ENCODE peak calls at places on chromosome 6, in five cellular contexts. One of them, this sample, is unnamed.

GRCh38 chr6:136051140-136051775 is 198.9 kb downstream of the MTFR2 start:
- DNase-seq in GM12878: no peak
- DNase-seq in HepG2: no peak
- DNase-seq in SK-N-SH: no peak
- DNase-seq in HEK293T: no peak
- DNase-seq in this sample: no peak

GRCh38 chr6:24357336-24358218 is at the start of gene DCDC2:
- DNase-seq in HEK293T: no peak
- DNase-seq in GM12878: no peak
- DNase-seq in SK-N-SH: no peak
- DNase-seq in HepG2: peak; percentile 87
- DNase-seq in this sample: no peak

GRCh38 chr6:129882510-129883023 is 21.5 kb upstream of the TMEM244 start:
- DNase-seq in GM12878: peak; percentile 74
- DNase-seq in HepG2: no peak
- DNase-seq in SK-N-SH: no peak
- DNase-seq in HEK293T: no peak
- DNase-seq in this sample: no peak

GRCh38 chr6:36223706-36224105 is 27.2 kb downstream of the BRPF3 start:
- DNase-seq in GM12878: no peak
- DNase-seq in SK-N-SH: no peak
- DNase-seq in HEK293T: no peak
- DNase-seq in HepG2: no peak
- DNase-seq in this sample: no peak

GRCh38 chr6:28489366-28490190 is 26.0 kb downstream of the GPX6 start:
- DNase-seq in GM12878: peak; percentile 36
- DNase-seq in HepG2: peak; percentile 32
- DNase-seq in SK-N-SH: peak; percentile 64
- DNase-seq in HEK293T: peak; percentile 72
- DNase-seq in this sample: peak; percentile 98

GRCh38 chr6:96458771-96459170 is 62.8 kb upstream of the UFL1 start:
- DNase-seq in SK-N-SH: no peak
- DNase-seq in HepG2: no peak
- DNase-seq in HEK293T: no peak
- DNase-seq in GM12878: no peak
- DNase-seq in this sample: no peak

GRCh38 chr6:106486236-106486635 is 125.7 kb downstream of the CRYBG1 start:
- DNase-seq in HEK293T: no peak
- DNase-seq in SK-N-SH: no peak
- DNase-seq in GM12878: no peak
- DNase-seq in HepG2: no peak
- DNase-seq in this sample: no peak

GRCh38 chr6:33132121-33132524 is 56.3 kb downstream of the HLA-DPB1 start:
- DNase-seq in HepG2: no peak
- DNase-seq in SK-N-SH: no peak
- DNase-seq in GM12878: no peak
- DNase-seq in HEK293T: no peak
- DNase-seq in this sample: no peak

GRCh38 chr6:155158044-155158843 is 105.6 kb upstream of the CLDN20 start:
- DNase-seq in HepG2: no peak
- DNase-seq in SK-N-SH: no peak
- DNase-seq in GM12878: no peak
- DNase-seq in HEK293T: no peak
- DNase-seq in this sample: no peak

GRCh38 chr6:140138311-140138994 is 764.0 kb upstream of the CITED2 start:
- DNase-seq in GM12878: no peak
- DNase-seq in SK-N-SH: no peak
- DNase-seq in HEK293T: no peak
- DNase-seq in HepG2: no peak
- DNase-seq in this sample: no peak

GRCh38 chr6:132490024-132490423 is 22.9 kb downstream of the STX7 start:
- DNase-seq in HEK293T: no peak
- DNase-seq in HepG2: no peak
- DNase-seq in GM12878: no peak
- DNase-seq in SK-N-SH: no peak
- DNase-seq in this sample: no peak

GRCh38 chr6:166104872-166105271 is 62.8 kb downstream of the TBXT start:
- DNase-seq in HEK293T: no peak
- DNase-seq in HepG2: no peak
- DNase-seq in GM12878: no peak
- DNase-seq in SK-N-SH: no peak
- DNase-seq in this sample: no peak

GRCh38 chr6:149075616-149076354 is 241.7 kb upstream of the TAB2 start:
- DNase-seq in HEK293T: no peak
- DNase-seq in SK-N-SH: no peak
- DNase-seq in HepG2: no peak
- DNase-seq in GM12878: no peak
- DNase-seq in this sample: no peak
- TF ChIP-seq FOXM1 in HEK293T: no peak
- TF ChIP-seq FOXM1 in SK-N-SH: no peak
- TF ChIP-seq FOXM1 in HepG2: no peak
- TF ChIP-seq FOXM1 in GM12878: no peak
- TF ChIP-seq FOXM1 in this sample: no peak

DNA sequence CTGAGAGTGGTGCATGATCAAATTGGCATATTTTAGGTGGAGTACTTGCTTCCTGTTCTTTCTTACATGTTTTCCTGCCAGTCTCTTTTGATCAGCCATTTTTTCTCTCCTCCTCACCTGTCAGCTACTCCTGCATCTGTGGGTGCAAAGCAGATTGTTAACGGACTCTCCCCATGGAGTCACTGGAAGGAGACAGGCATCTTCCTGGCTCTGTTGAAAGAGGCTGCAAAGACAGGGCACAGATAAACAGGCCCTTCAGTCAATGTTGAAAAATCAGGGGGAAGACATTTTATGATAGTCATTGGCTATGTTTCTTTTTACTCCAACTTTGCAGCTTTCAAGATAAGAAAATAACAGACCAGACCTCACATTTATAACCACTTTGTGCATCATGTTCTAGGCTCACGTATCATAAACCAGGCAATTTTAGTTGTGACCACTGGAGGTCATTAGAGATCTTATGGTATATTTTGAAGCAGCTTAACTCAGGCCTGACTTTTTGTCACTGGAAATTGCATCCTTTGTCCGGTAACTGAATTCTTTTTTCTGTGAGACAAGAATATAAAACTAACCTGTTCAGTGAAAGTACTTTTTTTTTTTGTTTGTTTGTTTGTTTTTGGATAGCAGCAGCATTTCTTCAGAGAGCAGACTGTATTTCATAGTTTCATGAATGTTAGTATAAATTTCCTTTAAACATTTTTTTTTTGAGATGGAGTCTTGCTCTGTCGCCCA is 20.1 kb downstream of the ECT2L start:
- DNase-seq in HepG2: peak; percentile 70
- DNase-seq in HEK293T: peak; percentile 64
- DNase-seq in SK-N-SH: peak; percentile 56
- DNase-seq in GM12878: no peak
- DNase-seq in this sample: peak; percentile 62
- TF ChIP-seq FOXM1 in HepG2: no peak
- TF ChIP-seq FOXM1 in HEK293T: no peak
- TF ChIP-seq FOXM1 in SK-N-SH: no peak
- TF ChIP-seq FOXM1 in GM12878: peak; percentile 15
- TF ChIP-seq FOXM1 in this sample: no peak

GRCh38 chr6:150211700-150212615 is 69.1 kb downstream of the PPP1R14C start:
- DNase-seq in GM12878: no peak
- DNase-seq in HEK293T: no peak
- DNase-seq in HepG2: no peak
- DNase-seq in SK-N-SH: no peak
- DNase-seq in this sample: no peak
- TF ChIP-seq FOXM1 in GM12878: no peak
- TF ChIP-seq FOXM1 in HEK293T: no peak
- TF ChIP-seq FOXM1 in HepG2: no peak
- TF ChIP-seq FOXM1 in SK-N-SH: no peak
- TF ChIP-seq FOXM1 in this sample: no peak

GRCh38 chr6:18247002-18247401 is 17.3 kb downstream of the DEK start:
- DNase-seq in SK-N-SH: no peak
- DNase-seq in HepG2: no peak
- DNase-seq in HEK293T: no peak
- DNase-seq in GM12878: no peak
- DNase-seq in this sample: no peak

GRCh38 chr6:18245079-18245478 is 19.3 kb downstream of the DEK start:
- DNase-seq in SK-N-SH: no peak
- DNase-seq in HEK293T: no peak
- DNase-seq in GM12878: no peak
- DNase-seq in HepG2: no peak
- DNase-seq in this sample: no peak

GRCh38 chr6:18244251-18244650 is 20.1 kb downstream of the DEK start:
- DNase-seq in HEK293T: no peak
- DNase-seq in SK-N-SH: no peak
- DNase-seq in GM12878: no peak
- DNase-seq in HepG2: no peak
- DNase-seq in this sample: no peak

GRCh38 chr6:18245642-18246041 is 18.7 kb downstream of the DEK start:
- DNase-seq in HepG2: no peak
- DNase-seq in SK-N-SH: no peak
- DNase-seq in HEK293T: no peak
- DNase-seq in GM12878: no peak
- DNase-seq in this sample: no peak

GRCh38 chr6:18246205-18246604 is 18.1 kb downstream of the DEK start:
- DNase-seq in GM12878: no peak
- DNase-seq in SK-N-SH: no peak
- DNase-seq in HEK293T: no peak
- DNase-seq in HepG2: no peak
- DNase-seq in this sample: no peak
- TF ChIP-seq FOXM1 in GM12878: no peak
- TF ChIP-seq FOXM1 in SK-N-SH: no peak
- TF ChIP-seq FOXM1 in HEK293T: no peak
- TF ChIP-seq FOXM1 in HepG2: no peak
- TF ChIP-seq FOXM1 in this sample: no peak

GRCh38 chr6:56940463-56940862 is 14.4 kb upstream of the BEND6 start:
- DNase-seq in HEK293T: no peak
- DNase-seq in SK-N-SH: no peak
- DNase-seq in HepG2: no peak
- DNase-seq in GM12878: no peak
- DNase-seq in this sample: no peak

GRCh38 chr6:56932891-56933473 is 21.9 kb upstream of the BEND6 start:
- DNase-seq in GM12878: no peak
- DNase-seq in SK-N-SH: no peak
- DNase-seq in HepG2: no peak
- DNase-seq in HEK293T: no peak
- DNase-seq in this sample: no peak

GRCh38 chr6:56933650-56934049 is 21.3 kb upstream of the BEND6 start:
- DNase-seq in GM12878: no peak
- DNase-seq in HEK293T: no peak
- DNase-seq in SK-N-SH: no peak
- DNase-seq in HepG2: no peak
- DNase-seq in this sample: no peak

GRCh38 chr6:56940977-56941376 is 13.9 kb upstream of the BEND6 start:
- DNase-seq in HepG2: no peak
- DNase-seq in HEK293T: no peak
- DNase-seq in SK-N-SH: no peak
- DNase-seq in GM12878: no peak
- DNase-seq in this sample: no peak

GRCh38 chr6:56938634-56939294 is 16.1 kb upstream of the BEND6 start:
- DNase-seq in SK-N-SH: no peak
- DNase-seq in HepG2: peak; percentile 13
- DNase-seq in HEK293T: no peak
- DNase-seq in GM12878: no peak
- DNase-seq in this sample: no peak
- TF ChIP-seq FOXM1 in SK-N-SH: peak; percentile 93
- TF ChIP-seq FOXM1 in HepG2: no peak
- TF ChIP-seq FOXM1 in HEK293T: no peak
- TF ChIP-seq FOXM1 in GM12878: no peak
- TF ChIP-seq FOXM1 in this sample: no peak

GRCh38 chr6:14766595-14766994 is 479.3 kb upstream of the JARID2 start:
- DNase-seq in HepG2: no peak
- DNase-seq in SK-N-SH: no peak
- DNase-seq in GM12878: no peak
- DNase-seq in HEK293T: no peak
- DNase-seq in this sample: no peak

GRCh38 chr6:14763616-14764015 is 482.3 kb upstream of the JARID2 start:
- DNase-seq in GM12878: no peak
- DNase-seq in HEK293T: no peak
- DNase-seq in SK-N-SH: no peak
- DNase-seq in HepG2: no peak
- DNase-seq in this sample: no peak

GRCh38 chr6:14763139-14763538 is 482.7 kb upstream of the JARID2 start:
- DNase-seq in HepG2: peak; percentile 12
- DNase-seq in SK-N-SH: no peak
- DNase-seq in HEK293T: no peak
- DNase-seq in GM12878: no peak
- DNase-seq in this sample: peak; percentile 43

GRCh38 chr6:14765753-14766152 is 480.1 kb upstream of the JARID2 start:
- DNase-seq in GM12878: no peak
- DNase-seq in HepG2: no peak
- DNase-seq in SK-N-SH: no peak
- DNase-seq in HEK293T: no peak
- DNase-seq in this sample: no peak

GRCh38 chr6:14765106-14765505 is 480.8 kb upstream of the JARID2 start:
- DNase-seq in GM12878: no peak
- DNase-seq in HepG2: no peak
- DNase-seq in HEK293T: no peak
- DNase-seq in SK-N-SH: no peak
- DNase-seq in this sample: no peak
- TF ChIP-seq FOXM1 in GM12878: no peak
- TF ChIP-seq FOXM1 in HepG2: no peak
- TF ChIP-seq FOXM1 in HEK293T: no peak
- TF ChIP-seq FOXM1 in SK-N-SH: no peak
- TF ChIP-seq FOXM1 in this sample: no peak

DNA sequence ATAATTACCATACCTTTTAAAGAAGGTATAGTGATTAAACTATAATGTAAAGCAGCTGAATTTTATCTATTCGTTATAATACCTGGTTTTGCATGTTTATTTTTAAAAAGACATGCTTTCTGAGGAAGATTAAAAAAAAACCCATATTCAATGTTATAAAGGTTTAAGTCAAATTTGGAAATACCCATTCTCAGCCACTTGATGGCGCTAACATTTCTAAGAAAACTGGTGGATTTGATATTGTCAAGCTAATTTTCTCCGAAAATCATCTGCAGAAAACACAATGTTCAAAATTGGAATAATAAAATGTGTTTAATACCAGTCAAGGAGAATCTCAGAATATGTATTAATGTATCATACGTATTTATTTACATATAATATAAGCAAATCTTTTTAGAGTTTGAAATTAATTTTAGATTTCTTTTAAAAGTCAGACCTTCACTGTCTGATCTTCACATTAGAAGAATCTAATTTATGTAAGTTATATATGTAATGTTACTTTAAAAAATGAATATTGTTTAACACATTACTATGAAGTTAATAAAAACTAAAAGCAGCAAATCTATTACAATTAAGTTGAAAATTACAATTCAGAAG is 35.0 kb downstream of the SHPRH start:
- DNase-seq in HepG2: peak; percentile 49
- DNase-seq in HEK293T: peak; percentile 20
- DNase-seq in SK-N-SH: peak; percentile 3
- DNase-seq in GM12878: no peak
- DNase-seq in this sample: peak; percentile 64
- TF ChIP-seq FOXM1 in HepG2: no peak
- TF ChIP-seq FOXM1 in HEK293T: no peak
- TF ChIP-seq FOXM1 in SK-N-SH: no peak
- TF ChIP-seq FOXM1 in GM12878: no peak
- TF ChIP-seq FOXM1 in this sample: no peak

DNA sequence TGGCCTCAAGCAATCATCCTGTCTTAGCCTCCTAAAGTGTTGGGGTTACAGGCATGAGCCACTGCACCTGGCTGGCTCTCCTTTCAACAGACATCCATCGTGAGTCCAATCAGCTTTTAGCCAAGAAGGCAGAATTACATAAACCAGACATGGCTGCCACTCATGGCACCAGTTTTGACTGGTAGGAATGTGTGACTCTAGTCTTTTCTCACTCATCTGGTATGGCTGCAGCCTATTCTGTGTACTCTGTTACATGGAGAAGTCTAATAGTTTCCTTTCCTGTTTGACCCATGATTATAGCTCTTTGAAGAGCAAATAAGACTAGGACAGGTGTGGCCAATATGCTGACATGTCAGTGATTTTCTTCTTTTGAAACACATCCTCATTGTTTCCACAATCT is 27.0 kb upstream of the RNF144B start:
- DNase-seq in SK-N-SH: no peak
- DNase-seq in GM12878: no peak
- DNase-seq in HEK293T: no peak
- DNase-seq in HepG2: no peak
- DNase-seq in this sample: no peak
- TF ChIP-seq FOXM1 in SK-N-SH: no peak
- TF ChIP-seq FOXM1 in GM12878: no peak
- TF ChIP-seq FOXM1 in HEK293T: no peak
- TF ChIP-seq FOXM1 in HepG2: no peak
- TF ChIP-seq FOXM1 in this sample: no peak